ENCODE peak calls at places on chromosomes 3 and 15, in ten cellular contexts. K is MV-4-11; D is stimulated activated CD4-positive, alpha-beta T cell treated with anti-CD3 and anti-CD28 coated beads, Interleukin-2, amount 100 ng/mL, for 48 hours; P is MCF 10A; E is stimulated activated CD8-positive, alpha-beta memory T cell treated with anti-CD3 and anti-CD28 coated beads, Interleukin-12 subunit alpha, Interleukin-12 subunit beta, amount 100 ng/mL, for 4 hours; O is midbrain; R is glomerular endothelial cell; H is T-helper 2 cell; V is fibroblast of the aortic adventitia; M is iPS-NIHi11. N is an unnamed sample.

GRCh38 chr15:96177279-96177678 is 153.2 kb upstream of the NR2F2 start:
- DNase-seq in K (no peak), R (no peak), V (no peak), H (no peak), P (no peak), M (no peak), O (no peak), E (no peak), D (no peak), N (no peak)

GRCh38 chr15:26235148-26235769 is 372.1 kb upstream of the ATP10A start:
- DNase-seq in E (no peak), D (no peak), O (no peak), V (no peak), R (no peak), M (peak; percentile 63), K (no peak), P (no peak), H (no peak), N (no peak)

GRCh38 chr15:40103124-40103858 is 5.4 kb downstream of the BMF start:
- DNase-seq in O (peak; percentile 86), V (peak; percentile 71), H (no peak), K (peak; percentile 27), M (peak; percentile 89), E (no peak), D (no peak), P (peak; percentile 81), R (no peak), N (no peak)

GRCh38 chr3:184526158-184526483 is 35.5 kb upstream of the EPHB3 start:
- DNase-seq in H (no peak), E (no peak), M (peak; percentile 41), O (no peak), P (no peak), K (no peak), V (peak; percentile 10), D (no peak), R (no peak), N (no peak)

GRCh38 chr15:40240619-40241304 is 1.9 kb downstream of the PAK6 start:
- DNase-seq in V (no peak), M (no peak), E (no peak), K (no peak), D (no peak), O (no peak), P (peak; percentile 66), H (no peak), R (no peak), N (no peak)

GRCh38 chr3:148903022-148903442 is 37.9 kb downstream of the CPA3 start:
- DNase-seq in D (no peak), O (no peak), M (no peak), H (no peak), R (no peak), V (peak; percentile 7), E (no peak), P (peak; percentile 17), K (no peak), N (no peak)

GRCh38 chr3:16059700-16060357 is 114.7 kb upstream of the GALNT15 start:
- DNase-seq in D (no peak), R (no peak), O (no peak), H (no peak), V (no peak), M (no peak), P (no peak), K (no peak), E (no peak), N (no peak)

GRCh38 chr3:129890125-129890524 is 3.4 kb downstream of the TMCC1 start:
- DNase-seq in O (no peak), K (peak; percentile 63), R (no peak), E (no peak), H (peak; percentile 58), V (no peak), P (no peak), M (no peak), D (no peak), N (peak; percentile 35)

GRCh38 chr15:39358441-39359041 is 222.3 kb upstream of the THBS1 start:
- DNase-seq in D (no peak), O (no peak), V (peak; percentile 94), H (peak; percentile 2), R (no peak), P (no peak), K (no peak), E (no peak), M (no peak), N (no peak)

GRCh38 chr3:109532257-109533216 is 195.2 kb upstream of the DPPA4 start:
- DNase-seq in H (peak; percentile 55), E (no peak), P (peak; percentile 87), R (no peak), K (peak; percentile 95), M (peak; percentile 18), D (peak; percentile 13), O (peak; percentile 41), V (peak; percentile 44), N (no peak)

GRCh38 chr15:93985925-93986324 is 245.4 kb upstream of the MCTP2 start:
- DNase-seq in D (no peak), R (no peak), V (no peak), M (no peak), E (no peak), K (peak; percentile 59), H (no peak), O (no peak), P (no peak), N (no peak)

GRCh38 chr15:76197703-76198455 is 113.4 kb downstream of the ETFA start:
- DNase-seq in O (no peak), R (no peak), K (no peak), M (no peak), D (no peak), V (no peak), H (no peak), E (no peak), P (peak; percentile 89), N (no peak)

GRCh38 chr3:43246956-43247355 is 39.4 kb upstream of the SNRK start:
- DNase-seq in V (peak; percentile 11), P (no peak), H (peak; percentile 11), O (peak; percentile 32), K (no peak), R (peak; percentile 92), D (no peak), M (no peak), E (no peak), N (peak; percentile 96)

GRCh38 chr3:24352893-24353553 is 141.6 kb downstream of the THRB start:
- DNase-seq in R (no peak), K (no peak), P (no peak), M (no peak), V (no peak), O (no peak), E (no peak), D (no peak), H (no peak), N (no peak)

GRCh38 chr15:33402640-33403039 is 91.9 kb downstream of the RYR3 start:
- DNase-seq in R (no peak), H (no peak), K (no peak), O (no peak), E (no peak), M (no peak), P (no peak), D (no peak), V (no peak), N (no peak)

GRCh38 chr3:142276780-142277179 is 51.4 kb upstream of the GK5 start:
- DNase-seq in P (peak; percentile 56), D (no peak), E (no peak), O (no peak), M (no peak), K (peak; percentile 71), V (peak; percentile 96), R (no peak), H (peak; percentile 20), N (no peak)

GRCh38 chr15:71434774-71435173 is 319.5 kb downstream of the THSD4 start:
- DNase-seq in O (no peak), M (no peak), V (no peak), D (no peak), P (no peak), E (no peak), K (no peak), R (no peak), H (no peak), N (no peak)

GRCh38 chr15:38085104-38085503 is 150.7 kb downstream of the TMCO5A start:
- DNase-seq in H (peak; percentile 6), V (no peak), O (peak; percentile 23), M (no peak), P (no peak), K (peak; percentile 35), D (no peak), R (no peak), E (no peak), N (no peak)

GRCh38 chr15:75107905-75108838 is 84.8 kb downstream of the PPCDC start:
- DNase-seq in K (peak; percentile 95), E (peak; percentile 51), H (peak; percentile 95), M (no peak), R (peak; percentile 60), O (no peak), V (peak; percentile 96), D (peak; percentile 47), P (peak; percentile 89), N (peak; percentile 72)

GRCh38 chr3:54960736-54961135 is 32.9 kb upstream of the LRTM1 start:
- DNase-seq in K (no peak), O (no peak), V (no peak), P (no peak), D (no peak), R (no peak), E (no peak), H (no peak), M (no peak), N (no peak)

GRCh38 chr3:138944842-138945645 is 1.9 kb downstream of the FOXL2 start:
- DNase-seq in H (peak; percentile 41), R (no peak), P (no peak), D (peak; percentile 19), M (peak; percentile 37), K (no peak), E (no peak), V (no peak), O (no peak), N (no peak)

GRCh38 chr3:33664195-33664594 is 53.9 kb downstream of the CLASP2 start:
- DNase-seq in E (no peak), O (no peak), R (no peak), P (peak; percentile 83), H (no peak), D (no peak), K (peak; percentile 93), M (no peak), V (peak; percentile 83), N (peak; percentile 15)

GRCh38 chr15:64536244-64536836 is 76.0 kb downstream of the ZNF609 start:
- DNase-seq in H (peak; percentile 24), P (peak; percentile 85), E (no peak), D (no peak), R (peak; percentile 78), V (peak; percentile 78), K (peak; percentile 8), M (no peak), O (no peak), N (peak; percentile 64)

GRCh38 chr3:12350151-12350813 is 61.4 kb downstream of the PPARG start:
- DNase-seq in O (no peak), M (no peak), E (no peak), P (peak; percentile 95), K (peak; percentile 88), V (peak; percentile 66), D (no peak), R (no peak), H (no peak), N (peak; percentile 78)

GRCh38 chr3:54827056-54827687 is 100.7 kb downstream of the LRTM1 start:
- DNase-seq in D (no peak), K (no peak), E (no peak), H (no peak), R (no peak), V (no peak), M (no peak), P (no peak), O (no peak), N (no peak)

GRCh38 chr15:82159922-82160321 is 102.6 kb downstream of the EFL1 start:
- DNase-seq in K (no peak), P (peak; percentile 94), H (no peak), R (peak; percentile 83), O (no peak), V (peak; percentile 98), E (no peak), M (no peak), D (no peak), N (peak; percentile 81)

GRCh38 chr15:74790080-74790916 is 8.4 kb downstream of the CSK start:
- DNase-seq in V (peak; percentile 67), O (peak; percentile 75), E (no peak), D (no peak), H (peak; percentile 63), K (peak; percentile 93), M (no peak), P (peak; percentile 58), R (no peak), N (no peak)

GRCh38 chr15:47466357-47466756 is 250.9 kb upstream of the SEMA6D start:
- DNase-seq in E (no peak), H (no peak), P (peak; percentile 29), D (no peak), R (peak; percentile 72), M (no peak), V (peak; percentile 70), K (no peak), O (no peak), N (peak; percentile 72)

N was measured in pulmonary artery endothelial cell.